ENCODE peak calls at places on chromosomes 4 and X, in four cellular contexts. S is tibial nerve; W is cardiac fibroblast; O is CD8-positive, alpha-beta memory T cell. Y is an unnamed sample.

GRCh38 chrX:140507223-140507981 is 2.5 kb upstream of the SOX3 start:
- DNase-seq in W (no peak), O (no peak), S (no peak), Y (no peak)

GRCh38 chr4:40445671-40446070 is 110.5 kb downstream of the CHRNA9 start:
- DNase-seq in S (no peak), O (no peak), W (no peak), Y (no peak)

GRCh38 chrX:12080265-12080664 is 58.0 kb upstream of the FRMPD4 start:
- DNase-seq in S (peak), O (no peak), W (peak), Y (peak)

GRCh38 chrX:82224961-82225360 is 1023.1 kb downstream of the SH3BGRL start:
- DNase-seq in W (no peak), S (no peak), O (no peak), Y (peak)

GRCh38 chrX:69158166-69159040 is 6.8 kb downstream of the PJA1 start:
- DNase-seq in W (peak), O (peak), S (peak), Y (peak)

GRCh38 chr4:32203340-32203739 is 1483.2 kb downstream of the PCDH7 start:
- DNase-seq in S (no peak), W (no peak), O (no peak), Y (no peak)

GRCh38 chr4:110008540-110008939 is 95.9 kb downstream of the EGF start:
- DNase-seq in W (no peak), O (no peak), S (no peak), Y (no peak)

GRCh38 chr4:41133619-41134018 is 80.7 kb downstream of the APBB2 start:
- DNase-seq in S (no peak), W (peak), O (no peak), Y (no peak)

GRCh38 chr4:77697860-77698599 is 92.4 kb downstream of the CXCL13 start:
- DNase-seq in W (peak), S (no peak), O (no peak), Y (peak)

GRCh38 chr4:48904541-48905142 is 1.9 kb downstream of the OCIAD2 start:
- DNase-seq in O (no peak), S (no peak), W (no peak), Y (no peak)

GRCh38 chrX:84339507-84340364 is 151.7 kb upstream of the RPS6KA6 start:
- DNase-seq in O (no peak), S (no peak), W (peak), Y (peak)

GRCh38 chr4:37758226-37758625 is 68.3 kb upstream of the PGM2 start:
- DNase-seq in W (peak), S (peak), O (no peak), Y (no peak)

GRCh38 chrX:119488749-119489148 is 20.5 kb downstream of the SLC25A5 start:
- DNase-seq in W (peak), S (peak), O (peak), Y (no peak)

GRCh38 chr4:181225616-181226261 is 1017.5 kb upstream of the TENM3 start:
- DNase-seq in W (no peak), S (no peak), O (no peak), Y (no peak)

GRCh38 chr4:33262809-33263208 is 2542.6 kb downstream of the PCDH7 start:
- DNase-seq in O (no peak), W (peak), S (no peak), Y (no peak)

GRCh38 chr4:130747842-130748241 is 1651.9 kb downstream of the C4orf33 start:
- DNase-seq in S (no peak), W (peak), O (no peak), Y (no peak)

GRCh38 chr4:85854543-85854942 is 379.6 kb downstream of the ARHGAP24 start:
- DNase-seq in O (no peak), S (no peak), W (no peak), Y (no peak)

GRCh38 chr4:38489924-38490639 is 173.9 kb upstream of the KLF3 start:
- DNase-seq in W (peak), S (no peak), O (peak), Y (peak)

GRCh38 chrX:74514384-74514783 is 93.1 kb downstream of the SLC16A2 start:
- DNase-seq in O (no peak), W (peak), S (no peak), Y (no peak)

GRCh38 chr4:142656178-142656577 is 189.9 kb downstream of the INPP4B start:
- DNase-seq in O (no peak), S (no peak), W (peak), Y (peak)

GRCh38 chrX:65488496-65488895 is 46.1 kb downstream of the LAS1L start:
- DNase-seq in W (peak), O (no peak), S (no peak), Y (no peak)

GRCh38 chr4:154361450-154361849 is 130.1 kb downstream of the DCHS2 start:
- DNase-seq in O (no peak), W (no peak), S (no peak), Y (peak)

GRCh38 chr4:106851686-106852085 is 184.4 kb downstream of the DKK2 start:
- DNase-seq in O (no peak), W (no peak), S (no peak), Y (no peak)

GRCh38 chr4:53131562-53131925 is 234.3 kb downstream of the SCFD2 start:
- DNase-seq in S (no peak), O (no peak), W (no peak), Y (no peak)

GRCh38 chr4:186954956-186955355 is 231.3 kb upstream of the FAT1 start:
- DNase-seq in O (no peak), W (no peak), S (no peak), Y (no peak)

GRCh38 chr4:155042014-155042413 is 166.4 kb upstream of the NPY2R start:
- DNase-seq in S (no peak), O (no peak), W (peak), Y (no peak)

GRCh38 chr4:793941-794621 is 31.8 kb downstream of the CPLX1 start:
- DNase-seq in W (no peak), S (no peak), O (no peak), Y (peak)

GRCh38 chrX:19954707-19955106 is 36.2 kb downstream of the BCLAF3 start:
- DNase-seq in S (no peak), W (peak), O (no peak), Y (no peak)

GRCh38 chr4:51943221-51943620 is 76.9 kb downstream of the LRRC66 start:
- DNase-seq in O (no peak), S (no peak), W (peak), Y (no peak)

GRCh38 chrX:130330146-130330545 is 9.6 kb upstream of the SLC25A14 start:
- DNase-seq in S (no peak), O (no peak), W (no peak), Y (no peak)

DNA sequence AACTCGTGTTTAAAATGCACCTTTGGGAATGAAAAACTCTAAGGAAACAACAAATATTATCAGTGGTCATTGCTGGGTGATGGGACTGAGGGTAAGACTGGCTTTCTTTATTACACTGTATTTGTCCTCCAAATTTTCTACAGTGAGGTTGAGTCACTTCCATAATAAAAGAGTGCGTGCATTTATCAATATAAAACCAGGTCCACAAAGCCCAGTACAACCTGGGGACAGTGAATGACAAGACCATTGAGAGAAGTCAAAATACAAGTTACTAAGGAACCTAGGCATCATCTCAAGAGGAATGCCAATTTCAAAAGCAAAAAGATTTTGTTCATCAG is 76.4 kb downstream of the MAGED4 start:
- DNase-seq in O (no peak), W (no peak), S (no peak), Y (no peak)
- H3K4me3 ChIP-seq in O (no peak), W (peak), S (peak), Y (no peak)

GRCh38 chr4:168832746-168833575 is 177.1 kb downstream of the CBR4 start:
- DNase-seq in S (peak), W (peak), O (no peak), Y (no peak)

GRCh38 chr4:168831919-168832745 is 177.9 kb downstream of the CBR4 start:
- DNase-seq in O (peak), W (peak), S (peak), Y (peak)

GRCh38 chr4:168836482-168836881 is 173.6 kb downstream of the CBR4 start:
- DNase-seq in W (no peak), S (no peak), O (no peak), Y (no peak)

GRCh38 chr4:168837922-168838321 is 172.1 kb downstream of the CBR4 start:
- DNase-seq in S (no peak), O (no peak), W (no peak), Y (no peak)

DNA sequence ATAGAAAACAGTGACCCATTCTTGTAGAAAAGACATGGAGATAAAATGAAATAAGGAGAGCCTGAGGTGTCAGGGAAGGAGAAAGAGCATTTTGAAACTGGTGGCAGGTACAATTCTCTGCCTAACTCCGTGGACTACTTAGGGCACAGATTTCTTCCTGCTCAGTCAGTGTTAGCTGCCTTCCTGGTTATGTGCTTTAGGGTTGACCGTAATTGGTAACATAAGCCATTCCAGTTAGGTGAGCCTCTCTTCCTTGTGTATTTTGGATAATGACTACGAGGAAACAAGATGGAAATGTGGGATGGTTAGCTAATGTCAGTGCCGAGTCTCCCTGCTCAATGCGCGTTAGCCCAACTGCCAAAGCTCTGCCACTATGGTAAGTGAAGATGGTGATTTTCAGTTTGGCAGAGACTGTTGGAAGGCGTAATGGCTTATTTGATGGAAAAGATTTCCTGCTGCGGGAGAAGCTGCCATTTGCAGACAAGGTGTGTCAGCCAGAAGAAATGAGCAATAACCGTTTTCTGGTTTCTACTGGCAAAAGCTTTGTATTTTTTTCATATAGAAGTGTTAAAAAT is 174.1 kb downstream of the CBR4 start:
- DNase-seq in O (no peak), W (no peak), S (no peak), Y (no peak)
- H3K4me3 ChIP-seq in O (no peak), W (no peak), S (no peak), Y (no peak)

DNA sequence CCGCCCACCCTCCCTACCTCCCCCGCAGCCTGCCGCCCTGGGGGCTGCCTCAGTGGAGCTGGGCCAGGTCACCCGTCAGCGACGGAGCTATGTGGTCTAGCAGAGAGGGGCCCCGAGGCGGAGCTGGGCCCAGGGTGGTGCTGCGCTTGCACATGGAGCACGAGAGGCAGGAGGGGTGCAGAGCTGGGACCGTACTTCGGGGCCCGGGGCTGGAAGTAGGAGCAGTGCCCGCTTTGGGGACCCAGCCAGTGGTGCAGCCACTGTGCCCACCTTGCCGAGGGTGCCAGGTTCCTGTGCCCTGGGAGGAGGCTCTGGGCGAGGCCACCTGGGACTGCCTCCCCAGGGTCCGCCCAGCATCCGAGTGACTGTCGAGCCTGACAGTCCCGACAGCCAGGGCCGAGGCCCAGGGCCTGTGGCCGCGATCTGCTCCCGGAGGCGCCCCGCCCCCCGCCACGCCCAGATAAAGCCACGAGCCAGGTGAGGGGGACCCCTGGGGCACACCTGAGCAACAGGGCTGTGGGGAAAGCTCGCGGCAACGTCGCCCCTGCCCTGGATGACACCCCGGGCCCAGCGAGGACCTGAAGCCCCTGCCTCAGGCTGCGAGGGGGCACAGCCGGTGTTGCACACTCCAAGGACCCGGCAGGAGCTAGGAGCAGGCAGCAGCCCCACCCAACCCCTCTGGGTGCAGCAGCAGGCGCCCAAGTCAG is 117.5 kb downstream of the DNAAF6 start:
- DNase-seq in S (no peak), W (no peak), O (no peak), Y (no peak)
- H3K4me3 ChIP-seq in S (no peak), W (no peak), O (no peak), Y (no peak)

GRCh38 chrX:1535241-1536041 is 1.5 kb downstream of the P2RY8 start:
- DNase-seq in O (peak), W (no peak), S (peak), Y (peak)

GRCh38 chrX:1533083-1533482 is 3.9 kb downstream of the P2RY8 start:
- DNase-seq in S (no peak), W (no peak), O (no peak), Y (no peak)

GRCh38 chrX:1537031-1537715 is at the start of gene P2RY8:
- DNase-seq in S (peak), O (peak), W (peak), Y (peak)

GRCh38 chrX:1536712-1537030 is 314 bp downstream of the P2RY8 start:
- DNase-seq in S (no peak), W (no peak), O (no peak), Y (no peak)

GRCh38 chrX:1534321-1535168 is 2.4 kb downstream of the P2RY8 start:
- DNase-seq in O (peak), S (no peak), W (no peak), Y (no peak)
- H3K4me3 ChIP-seq in O (peak), S (peak), W (no peak), Y (peak)

DNA sequence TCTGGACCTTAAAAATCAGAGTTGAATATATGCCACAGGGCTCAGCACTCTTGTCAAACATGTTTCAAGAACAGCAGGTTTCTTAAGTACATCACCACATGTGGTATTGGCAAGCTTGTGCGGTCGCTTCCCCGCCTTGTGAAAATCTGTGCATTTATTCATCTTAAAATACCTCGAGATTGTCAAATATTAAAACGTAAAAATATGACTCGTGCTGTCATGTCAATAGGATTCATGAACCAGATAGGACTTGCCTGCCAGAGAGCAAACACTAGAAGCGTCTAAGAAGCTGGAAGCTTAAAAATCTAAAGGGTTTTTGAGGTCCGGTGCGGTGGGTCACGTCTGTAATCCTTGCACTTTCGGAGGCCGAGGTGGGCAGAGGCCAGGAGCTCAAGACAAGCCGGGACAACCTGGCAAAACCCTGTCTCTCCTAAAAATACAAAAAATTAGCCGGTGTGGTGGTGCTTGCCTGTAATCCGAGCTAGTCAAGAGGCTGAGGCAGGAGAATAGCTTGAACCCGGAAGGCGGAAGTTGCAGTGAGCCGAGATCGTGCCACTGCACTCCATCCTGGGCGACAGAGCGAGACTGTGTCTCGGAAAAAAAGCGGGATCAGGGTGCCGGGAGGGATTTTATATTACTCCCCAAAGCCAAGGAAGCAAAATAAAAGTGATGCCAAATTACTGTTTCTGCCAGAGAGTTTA is 40.2 kb upstream of the TMEM154 start:
- DNase-seq in O (no peak), S (no peak), W (no peak), Y (no peak)
- H3K4me3 ChIP-seq in O (no peak), S (no peak), W (no peak), Y (no peak)

GRCh38 chr4:78753091-78753490 is 23.1 kb upstream of the BMP2K start:
- DNase-seq in O (no peak), W (no peak), S (no peak), Y (no peak)

GRCh38 chr4:78748361-78748760 is 27.8 kb upstream of the BMP2K start:
- DNase-seq in O (no peak), S (no peak), W (no peak), Y (no peak)

GRCh38 chr4:78749258-78749971 is 26.7 kb upstream of the BMP2K start:
- DNase-seq in W (peak), S (no peak), O (no peak), Y (no peak)

GRCh38 chr4:78747328-78747946 is 28.7 kb upstream of the BMP2K start:
- DNase-seq in S (no peak), W (no peak), O (no peak), Y (no peak)

GRCh38 chr4:78749972-78750727 is 26.0 kb upstream of the BMP2K start:
- DNase-seq in O (no peak), W (no peak), S (no peak), Y (no peak)
- H3K4me3 ChIP-seq in O (no peak), W (no peak), S (no peak), Y (no peak)

DNA sequence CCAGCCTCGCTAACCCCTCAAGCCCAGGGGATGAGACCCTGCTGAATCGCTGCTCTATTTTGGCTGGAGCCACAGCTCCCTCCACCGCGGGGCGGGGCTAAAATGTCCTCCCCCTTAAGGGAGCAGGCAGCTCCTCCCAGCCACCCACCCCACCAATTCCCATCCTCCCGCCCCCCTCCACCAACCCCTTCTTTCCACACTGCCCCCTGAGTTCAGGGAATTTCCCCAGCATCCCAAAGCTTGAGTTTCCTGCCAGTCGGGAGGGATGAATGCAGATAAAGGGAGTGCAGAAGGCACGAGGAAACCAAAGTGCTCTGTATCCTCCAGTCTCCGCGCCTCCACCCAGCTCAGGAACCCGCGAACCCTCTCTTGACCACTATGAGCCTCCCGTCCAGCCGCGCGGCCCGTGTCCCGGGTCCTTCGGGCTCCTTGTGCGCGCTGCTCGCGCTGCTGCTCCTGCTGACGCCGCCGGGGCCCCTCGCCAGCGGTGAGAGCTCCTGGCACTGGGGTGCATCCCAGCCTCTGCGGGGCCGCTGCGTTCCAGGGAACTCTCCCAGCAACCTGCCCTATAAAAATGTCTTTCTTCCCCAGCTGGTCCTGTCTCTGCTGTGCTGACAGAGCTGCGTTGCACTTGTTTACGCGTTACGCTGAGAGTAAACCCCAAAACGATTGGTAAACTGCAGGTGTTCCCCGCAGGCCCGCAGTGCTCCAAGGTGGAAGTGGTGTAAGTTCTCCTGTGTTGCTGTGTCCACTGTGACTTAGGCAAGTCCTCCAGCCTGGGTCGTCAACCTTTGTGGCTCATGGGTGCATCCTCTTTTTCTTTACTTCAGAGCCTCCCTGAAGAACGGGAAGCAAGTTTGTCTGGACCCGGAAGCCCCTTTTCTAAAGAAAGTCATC is at the start of gene CXCL6:
- DNase-seq in W (peak), S (no peak), O (no peak), Y (no peak)
- H3K4me3 ChIP-seq in W (peak), S (peak), O (no peak), Y (no peak)

GRCh38 chrX:155022587-155022986 is at the start of gene F8:
- DNase-seq in W (no peak), S (no peak), O (no peak), Y (no peak)
- H3K4me3 ChIP-seq in W (peak), S (no peak), O (no peak), Y (no peak)

Y was measured in Jurkat, Clone E6-1.